ENCODE peak calls at places on chromosomes 12 and 14, in four cellular contexts. Q is MM.1S, E is lower lobe of right lung, R is AG09309. Y is an unnamed sample.

GRCh38 chr12:109871678-109872314 is 8.5 kb downstream of the GLTP start:
- DNase-seq in Q (no peak), R (no peak), E (no peak), Y (no peak)

GRCh38 chr12:6959376-6960290 is 8.5 kb downstream of the PTPN6 start:
- DNase-seq in E (peak), Q (no peak), R (no peak), Y (no peak)

GRCh38 chr12:84124211-84124610 is 788.4 kb downstream of the SLC6A15 start:
- DNase-seq in Q (no peak), E (no peak), R (no peak), Y (no peak)

GRCh38 chr14:101758913-101759593 is 2.5 kb upstream of the PPP2R5C start:
- DNase-seq in R (no peak), E (no peak), Q (no peak), Y (no peak)

GRCh38 chr14:84162658-84163057 is 1367.3 kb upstream of the FLRT2 start:
- DNase-seq in Q (no peak), R (no peak), E (no peak), Y (no peak)

GRCh38 chr14:100857196-100857922 is 31.4 kb downstream of the MEG3 start:
- DNase-seq in R (no peak), Q (no peak), E (peak), Y (no peak)

GRCh38 chr12:67367843-67368242 is 98.7 kb downstream of the CAND1 start:
- DNase-seq in Q (no peak), R (no peak), E (no peak), Y (no peak)

GRCh38 chr12:80655751-80656150 is 51.7 kb upstream of the MYF6 start:
- DNase-seq in E (no peak), R (no peak), Q (no peak), Y (no peak)

GRCh38 chr12:91181053-91181452 is 1.6 kb downstream of the DCN start:
- DNase-seq in E (no peak), Q (no peak), R (no peak), Y (no peak)

GRCh38 chr12:129296636-129297035 is 443.4 kb downstream of the GLT1D1 start:
- DNase-seq in R (no peak), Q (no peak), E (no peak), Y (no peak)

GRCh38 chr12:104522985-104523719 is 66.4 kb downstream of the CHST11 start:
- DNase-seq in Q (peak), E (no peak), R (no peak), Y (no peak)

GRCh38 chr14:97407701-97408407 is 610.7 kb downstream of the VRK1 start:
- DNase-seq in R (no peak), Q (no peak), E (no peak), Y (no peak)

GRCh38 chr12:94769040-94769420 is 118.7 kb upstream of the TMCC3 start:
- DNase-seq in R (no peak), E (no peak), Q (no peak), Y (peak)

GRCh38 chr14:104450811-104451401 is 128.7 kb upstream of the C14orf180 start:
- DNase-seq in Q (no peak), R (no peak), E (no peak), Y (no peak)

GRCh38 chr14:92470215-92470614 is 43.4 kb upstream of the RIN3 start:
- DNase-seq in E (no peak), R (peak), Q (no peak), Y (no peak)

GRCh38 chr12:12533238-12533829 is 29.3 kb downstream of the DUSP16 start:
- DNase-seq in R (no peak), Q (no peak), E (peak), Y (no peak)

GRCh38 chr14:68770051-68770450 is 22.8 kb downstream of the ZFP36L1 start:
- DNase-seq in Q (no peak), R (no peak), E (no peak), Y (no peak)

GRCh38 chr12:69583203-69583602 is 2.1 kb upstream of the CCT2 start:
- DNase-seq in E (no peak), R (no peak), Q (no peak), Y (no peak)

GRCh38 chr14:69612014-69612758 is 790 bp downstream of the SUSD6 start:
- DNase-seq in Q (peak), E (peak), R (no peak), Y (no peak)

GRCh38 chr12:19205120-19205519 is 75.6 kb downstream of the PLEKHA5 start:
- DNase-seq in E (no peak), Q (no peak), R (no peak), Y (no peak)

GRCh38 chr14:81153187-81153586 is 67.6 kb downstream of the GTF2A1 start:
- DNase-seq in Q (no peak), R (no peak), E (no peak), Y (no peak)

GRCh38 chr12:125015680-125016310 is 22.4 kb downstream of the BRI3BP start:
- DNase-seq in Q (no peak), R (no peak), E (no peak), Y (no peak)

GRCh38 chr12:104506691-104507401 is 50.1 kb downstream of the CHST11 start:
- DNase-seq in R (no peak), E (no peak), Q (no peak), Y (no peak)

GRCh38 chr12:78684419-78684818 is 180.2 kb upstream of the SYT1 start:
- DNase-seq in Q (no peak), R (no peak), E (no peak), Y (no peak)

GRCh38 chr12:94147377-94147990 is 893 bp upstream of the PLXNC1 start:
- DNase-seq in R (no peak), E (no peak), Q (peak), Y (peak)

GRCh38 chr12:95224202-95225170 is 6.9 kb downstream of the VEZT start:
- DNase-seq in E (no peak), R (no peak), Q (no peak), Y (no peak)

GRCh38 chr12:85955127-85955526 is 81.0 kb downstream of the NTS start:
- DNase-seq in E (no peak), R (no peak), Q (no peak), Y (no peak)

GRCh38 chr12:85948340-85948739 is 74.2 kb downstream of the NTS start:
- DNase-seq in Q (no peak), E (no peak), R (no peak), Y (no peak)

GRCh38 chr12:85949253-85949652 is 75.2 kb downstream of the NTS start:
- DNase-seq in E (no peak), Q (no peak), R (no peak), Y (no peak)

GRCh38 chr12:85947286-85947685 is 73.2 kb downstream of the NTS start:
- DNase-seq in Q (no peak), R (no peak), E (no peak), Y (no peak)

GRCh38 chr12:85951823-85952222 is 77.7 kb downstream of the NTS start:
- DNase-seq in E (no peak), Q (peak), R (no peak), Y (no peak)
- TF ChIP-seq CTCF in E (peak), Q (peak), R (no peak), Y (no peak)

GRCh38 chr12:62438098-62438692 is 28.4 kb upstream of the MON2 start:
- DNase-seq in R (peak), E (no peak), Q (peak), Y (peak)

GRCh38 chr12:62434504-62435336 is 31.9 kb upstream of the MON2 start:
- DNase-seq in E (no peak), Q (no peak), R (no peak), Y (no peak)

GRCh38 chr12:62436164-62436503 is 30.5 kb upstream of the MON2 start:
- DNase-seq in R (no peak), E (no peak), Q (no peak), Y (no peak)

GRCh38 chr12:62435337-62436163 is 31.1 kb upstream of the MON2 start:
- DNase-seq in R (peak), Q (peak), E (peak), Y (peak)
- TF ChIP-seq CTCF in R (peak), Q (peak), E (peak), Y (no peak)

DNA sequence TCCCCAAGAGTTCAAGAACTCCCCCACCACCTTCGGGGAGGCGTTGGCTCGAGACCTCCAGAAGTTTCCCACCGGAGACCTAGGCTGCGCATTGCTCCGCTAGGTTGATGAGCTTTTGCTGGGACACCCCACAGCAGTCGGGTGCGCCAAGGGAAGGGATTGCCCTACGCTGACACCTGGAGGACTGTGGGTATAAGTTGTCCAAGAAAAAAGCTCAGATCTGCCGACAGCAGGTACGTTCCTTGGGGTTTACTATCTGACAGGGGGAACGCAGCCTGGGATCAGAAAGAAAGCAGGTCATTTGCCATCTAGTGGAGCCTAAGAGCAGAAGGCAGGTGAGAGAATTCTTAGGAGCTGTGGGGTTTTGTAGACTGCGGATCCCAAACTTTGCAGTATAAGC is 98.8 kb downstream of the FRMD6 start:
- DNase-seq in Q (no peak), R (no peak), E (no peak), Y (no peak)
- TF ChIP-seq CTCF in Q (no peak), R (no peak), E (no peak), Y (no peak)

GRCh38 chr12:26058308-26058707 is 66.5 kb downstream of the BHLHE41 start:
- DNase-seq in E (no peak), R (no peak), Q (no peak), Y (no peak)
- TF ChIP-seq CTCF in E (no peak), R (no peak), Q (peak), Y (no peak)

GRCh38 chr12:50728841-50729240 is 35.1 kb upstream of the ATF1 start:
- DNase-seq in E (no peak), R (no peak), Q (no peak), Y (no peak)

GRCh38 chr12:50727466-50727865 is 36.4 kb upstream of the ATF1 start:
- DNase-seq in E (no peak), Q (no peak), R (no peak), Y (no peak)

GRCh38 chr12:50728417-50728816 is 35.5 kb upstream of the ATF1 start:
- DNase-seq in E (no peak), R (no peak), Q (no peak), Y (no peak)

GRCh38 chr12:50723870-50724269 is 40.0 kb upstream of the ATF1 start:
- DNase-seq in R (no peak), E (no peak), Q (no peak), Y (no peak)

DNA sequence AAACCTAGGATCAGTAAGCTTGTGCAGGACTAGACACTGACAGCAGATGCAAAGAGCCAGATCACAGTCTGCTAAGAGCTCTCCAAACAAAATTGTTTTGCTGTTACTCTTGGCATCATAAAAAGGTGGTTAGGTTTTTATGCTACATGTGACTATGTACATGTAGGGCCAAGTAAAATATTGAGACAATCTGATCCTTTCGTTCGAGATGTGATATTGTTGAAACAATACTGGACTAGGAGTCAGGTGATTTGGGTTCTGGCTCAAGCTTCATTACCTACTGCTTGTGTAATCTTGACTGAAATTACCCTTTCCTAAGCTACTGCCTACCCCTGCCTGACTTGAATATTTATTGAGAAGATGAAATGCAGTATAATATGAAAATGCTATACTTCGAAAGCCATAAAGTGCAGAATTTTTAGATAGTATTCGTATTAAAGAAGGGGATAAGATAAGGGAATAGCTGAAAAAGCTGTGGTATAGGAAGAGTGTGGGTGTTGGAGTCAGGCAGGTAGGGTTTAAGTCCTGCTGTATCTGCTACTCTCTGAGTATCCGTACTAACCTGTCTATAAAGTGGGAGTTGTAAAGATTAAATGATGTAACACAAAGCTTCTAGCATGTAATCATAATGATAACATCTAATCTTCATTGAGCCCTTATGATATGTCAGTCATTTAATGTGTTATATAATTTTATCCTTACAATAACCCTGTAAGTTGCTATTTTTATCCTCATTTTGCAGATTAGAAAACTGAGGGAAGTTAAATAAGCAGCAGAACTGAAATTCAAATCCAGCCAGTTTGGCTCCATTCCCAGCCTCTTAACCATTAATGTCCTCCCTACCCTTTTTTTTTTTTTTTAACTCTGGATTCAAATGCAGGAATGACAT is 38.6 kb upstream of the ATF1 start:
- DNase-seq in R (no peak), E (no peak), Q (no peak), Y (no peak)
- TF ChIP-seq CTCF in R (no peak), E (no peak), Q (no peak), Y (no peak)

DNA sequence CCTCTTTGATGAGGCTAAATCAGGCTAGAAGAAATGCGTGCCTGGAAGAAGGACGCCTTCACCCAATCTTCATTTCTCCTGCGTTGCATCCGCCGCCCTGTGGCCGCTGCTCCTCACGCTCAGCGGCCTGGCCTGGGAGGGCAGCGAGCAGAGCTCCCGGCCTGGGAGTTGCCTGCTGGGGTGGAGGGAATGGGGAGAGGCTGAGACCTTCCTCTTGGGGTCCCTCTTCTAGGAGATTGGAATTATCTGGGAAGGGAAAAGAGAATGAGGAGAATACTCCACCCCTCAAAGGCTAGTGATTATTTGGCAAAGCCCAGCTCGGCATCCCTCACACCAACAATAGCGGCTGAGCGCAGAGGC is 2.4 kb upstream of the HOXC12 start:
- DNase-seq in R (no peak), E (no peak), Q (no peak), Y (no peak)
- TF ChIP-seq CTCF in R (no peak), E (no peak), Q (no peak), Y (no peak)

GRCh38 chr14:49405291-49405690 is 180.9 kb downstream of the RPS29 start:
- DNase-seq in E (no peak), R (peak), Q (no peak), Y (no peak)
- TF ChIP-seq CTCF in E (no peak), R (no peak), Q (no peak), Y (no peak)

DNA sequence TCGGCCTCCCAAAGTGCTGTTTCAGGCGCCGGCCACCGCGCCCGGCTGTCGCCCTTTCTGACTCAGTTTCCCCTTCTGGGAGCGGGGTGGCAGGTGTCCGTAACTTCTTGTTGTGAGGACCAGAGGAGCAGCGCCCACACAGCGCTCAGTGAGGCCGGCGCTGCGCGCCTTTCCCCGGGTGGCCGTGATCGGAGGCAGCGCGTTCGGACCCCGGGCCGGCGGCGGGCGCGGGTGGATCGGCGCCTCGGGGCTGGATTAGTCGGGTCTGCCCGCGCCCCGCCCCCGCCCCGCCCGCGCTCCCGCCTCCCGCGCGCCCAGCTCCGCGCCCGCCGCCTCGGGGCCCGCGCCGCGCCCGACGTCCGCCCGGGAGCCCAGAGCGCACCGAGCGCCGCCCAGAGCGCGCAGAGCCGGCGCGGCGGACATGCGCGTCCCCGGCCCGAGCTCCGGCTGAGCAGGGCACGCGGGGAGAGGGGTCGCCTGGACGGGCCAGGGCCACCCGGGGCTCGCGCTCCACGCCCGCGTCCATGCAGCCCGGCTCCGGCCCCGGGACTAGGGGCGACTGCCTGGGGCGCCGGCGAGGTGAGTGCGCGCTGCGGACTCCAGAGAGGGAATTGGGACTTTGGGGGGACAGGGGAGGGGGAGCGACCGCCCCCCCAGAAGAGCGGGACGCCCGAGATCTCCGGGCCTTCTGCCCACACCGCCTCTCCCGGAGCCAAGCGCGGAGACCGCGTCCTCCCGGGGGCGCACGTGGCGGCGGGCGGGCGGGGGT is 50.5 kb downstream of the LRCOL1 start:
- DNase-seq in E (no peak), Q (peak), R (no peak), Y (peak)
- TF ChIP-seq CTCF in E (no peak), Q (no peak), R (no peak), Y (no peak)

GRCh38 chr14:49892301-49892635 is 614 bp upstream of the ARF6 start:
- DNase-seq in Q (peak), E (no peak), R (peak), Y (peak)

GRCh38 chr14:49895480-49895879 is 2.6 kb downstream of the ARF6 start:
- DNase-seq in R (no peak), E (no peak), Q (no peak), Y (no peak)

GRCh38 chr14:49896956-49897355 is 4.1 kb downstream of the ARF6 start:
- DNase-seq in Q (no peak), E (no peak), R (no peak), Y (no peak)

GRCh38 chr14:49893309-49894213 is 679 bp downstream of the ARF6 start:
- DNase-seq in E (peak), Q (peak), R (no peak), Y (peak)

GRCh38 chr14:49892636-49893308 is at the start of gene ARF6:
- DNase-seq in R (peak), Q (peak), E (peak), Y (peak)
- TF ChIP-seq CTCF in R (no peak), Q (no peak), E (peak), Y (peak)

GRCh38 chr14:51023964-51024363 is 70.9 kb downstream of the TRIM9 start:
- DNase-seq in Q (no peak), E (no peak), R (no peak), Y (no peak)
- TF ChIP-seq CTCF in Q (no peak), E (no peak), R (no peak), Y (no peak)

Y was measured in GM20000.